ENCODE peak calls at places on chromosomes 11 and 22, in nine cellular contexts. F, K, T, P, D, V, J, M and X are unnamed samples.

GRCh38 chr22:44336962-44337657 is 24.4 kb upstream of the SHISAL1 start:
- DNase-seq in D (no peak), P (no peak), V (no peak), F (no peak), M (no peak), K (no peak), T (no peak), J (no peak), X (no peak)

GRCh38 chr11:17734418-17734911 is at the start of gene KCNC1:
- DNase-seq in T (no peak), J (peak), K (no peak), D (peak), V (peak), M (no peak), F (no peak), P (no peak), X (no peak)

GRCh38 chr22:24026056-24026455 is 15.0 kb downstream of the CABIN1 start:
- DNase-seq in D (no peak), F (no peak), K (no peak), V (no peak), M (no peak), J (no peak), P (no peak), T (no peak), X (no peak)

GRCh38 chr11:20157768-20158167 is 2.5 kb downstream of the DBX1 start:
- DNase-seq in T (no peak), K (no peak), F (no peak), J (no peak), P (no peak), D (no peak), V (no peak), M (no peak), X (no peak)

GRCh38 chr11:128532571-128533091 is 54.7 kb downstream of the ETS1 start:
- DNase-seq in D (no peak), P (no peak), K (no peak), V (no peak), T (no peak), F (no peak), J (peak), M (no peak), X (no peak)

GRCh38 chr11:115466122-115466521 is 38.1 kb downstream of the CADM1 start:
- DNase-seq in V (no peak), P (no peak), D (no peak), F (no peak), J (no peak), T (no peak), K (no peak), M (no peak), X (no peak)

GRCh38 chr11:67372993-67373915 is at the start of gene CLCF1:
- DNase-seq in F (peak), D (peak), P (no peak), M (peak), V (peak), T (peak), K (no peak), J (peak), X (peak)

GRCh38 chr11:116853461-116854073 is 16.1 kb upstream of the APOA1 start:
- DNase-seq in J (peak), K (peak), F (peak), P (no peak), D (peak), V (peak), T (no peak), M (peak), X (peak)

GRCh38 chr11:17578296-17578695 is 31.2 kb downstream of the OTOG start:
- DNase-seq in D (no peak), F (no peak), K (no peak), J (no peak), T (no peak), V (no peak), P (no peak), M (no peak), X (peak)

GRCh38 chr11:9313648-9314290 is 624 bp downstream of the TMEM41B start:
- DNase-seq in K (no peak), T (peak), M (no peak), P (no peak), D (peak), F (peak), V (peak), J (peak), X (no peak)

GRCh38 chr22:32185821-32186220 is 19.1 kb downstream of the RFPL2 start:
- DNase-seq in J (no peak), K (no peak), T (no peak), P (no peak), V (no peak), F (no peak), M (no peak), D (no peak), X (no peak)

GRCh38 chr11:129259950-129260349 is 67.8 kb upstream of the ARHGAP32 start:
- DNase-seq in V (no peak), T (no peak), D (no peak), J (peak), K (no peak), P (no peak), F (no peak), M (no peak), X (no peak)

GRCh38 chr11:19725379-19726079 is 12.9 kb downstream of the NAV2 start:
- DNase-seq in V (no peak), M (no peak), P (no peak), D (no peak), T (no peak), J (peak), K (no peak), F (no peak), X (no peak)

GRCh38 chr11:78040691-78041379 is 17.8 kb upstream of the KCTD14 start:
- DNase-seq in M (peak), F (peak), K (no peak), D (no peak), T (no peak), J (no peak), V (peak), P (no peak), X (no peak)

GRCh38 chr11:62923634-62924411 is 2.7 kb upstream of the CHRM1 start:
- DNase-seq in M (no peak), F (peak), V (no peak), J (no peak), P (no peak), K (no peak), T (no peak), D (no peak), X (no peak)

GRCh38 chr11:78432058-78432515 is 14.5 kb upstream of the GAB2 start:
- DNase-seq in P (no peak), F (peak), V (no peak), M (no peak), D (peak), K (no peak), T (no peak), J (peak), X (no peak)

GRCh38 chr11:35798423-35798822 is 135.8 kb downstream of the TRIM44 start:
- DNase-seq in J (no peak), F (no peak), V (peak), D (peak), K (no peak), P (no peak), M (no peak), T (no peak), X (no peak)

GRCh38 chr11:12577746-12578644 is 96.2 kb upstream of the TEAD1 start:
- DNase-seq in V (no peak), T (no peak), K (no peak), F (no peak), P (no peak), J (no peak), M (no peak), D (no peak), X (no peak)

GRCh38 chr11:133425245-133425644 is 107.1 kb downstream of the OPCML start:
- DNase-seq in T (no peak), D (no peak), F (no peak), P (no peak), M (no peak), K (no peak), V (no peak), J (no peak), X (no peak)

GRCh38 chr22:49547751-49548239 is 279.9 kb downstream of the BRD1 start:
- DNase-seq in M (no peak), F (no peak), D (no peak), T (peak), P (no peak), K (no peak), V (no peak), J (no peak), X (peak)

GRCh38 chr11:47905358-47906059 is 57.4 kb upstream of the NUP160 start:
- DNase-seq in V (no peak), T (no peak), J (no peak), P (no peak), M (no peak), D (no peak), K (no peak), F (no peak), X (no peak)

GRCh38 chr22:32339190-32340012 is 18.3 kb upstream of the RFPL3 start:
- DNase-seq in J (no peak), K (no peak), M (no peak), P (no peak), F (no peak), T (no peak), D (no peak), V (no peak), X (no peak)

GRCh38 chr11:14423633-14424032 is 64.7 kb upstream of the RRAS2 start:
- DNase-seq in J (peak), P (no peak), T (no peak), F (no peak), V (peak), K (no peak), M (no peak), D (peak), X (no peak)

GRCh38 chr22:44449061-44449682 is 48.9 kb downstream of the RTL6 start:
- DNase-seq in D (peak), T (no peak), M (peak), K (no peak), P (no peak), F (no peak), J (peak), V (peak), X (no peak)

GRCh38 chr11:6926208-6927029 is at the start of gene ZNF215:
- DNase-seq in F (peak), M (peak), D (peak), V (no peak), K (no peak), J (peak), P (peak), T (peak), X (no peak)

GRCh38 chr22:23243006-23243573 is 62.8 kb downstream of the BCR start:
- DNase-seq in M (no peak), J (peak), K (peak), V (no peak), T (no peak), D (no peak), F (peak), P (no peak), X (no peak)

GRCh38 chr11:88484873-88485621 is 147.5 kb upstream of the CTSC start:
- DNase-seq in K (peak), M (peak), F (peak), D (peak), J (peak), P (no peak), T (peak), V (peak), X (no peak)

GRCh38 chr22:22893891-22894739 is 6.5 kb downstream of the IGLL5 start:
- DNase-seq in T (peak), M (no peak), D (no peak), P (no peak), F (no peak), J (no peak), K (no peak), V (no peak), X (no peak)

GRCh38 chr11:34405079-34405858 is 33.5 kb upstream of the CAT start:
- DNase-seq in J (no peak), V (peak), M (peak), T (no peak), D (no peak), K (no peak), P (no peak), F (peak), X (no peak)

GRCh38 chr11:110777765-110778164 is 65.5 kb upstream of the ARHGAP20 start:
- DNase-seq in F (no peak), D (peak), V (peak), K (no peak), J (peak), P (no peak), M (no peak), T (peak), X (no peak)

GRCh38 chr11:7167976-7168740 is 79.4 kb downstream of the RBMXL2 start:
- DNase-seq in T (no peak), M (no peak), K (no peak), F (no peak), P (no peak), V (no peak), D (no peak), J (no peak), X (no peak)

GRCh38 chr22:43013355-43014061 is 1.4 kb downstream of the PACSIN2 start:
- DNase-seq in F (no peak), K (no peak), J (peak), P (no peak), M (peak), V (no peak), D (no peak), T (no peak), X (no peak)

GRCh38 chr22:44578516-44579230 is 80.6 kb upstream of the RTL6 start:
- DNase-seq in P (no peak), M (no peak), F (no peak), K (no peak), T (no peak), V (no peak), J (no peak), D (no peak), X (no peak)

GRCh38 chr11:77557553-77557952 is 32.2 kb upstream of the AQP11 start:
- DNase-seq in T (no peak), P (no peak), K (no peak), M (no peak), D (peak), J (peak), F (peak), V (peak), X (no peak)

GRCh38 chr11:133942594-133942993 is 14.2 kb downstream of the IGSF9B start:
- DNase-seq in T (no peak), J (no peak), D (no peak), V (no peak), F (no peak), K (no peak), P (no peak), M (no peak), X (no peak)

GRCh38 chr11:72230764-72231365 is 6.3 kb downstream of the INPPL1 start:
- DNase-seq in K (no peak), F (no peak), T (no peak), D (no peak), P (no peak), V (no peak), M (no peak), J (no peak), X (peak)